ENCODE peak calls at places on chromosomes 1 and 21, in seven cellular contexts. E, J, H, Z, X, Y and B are unnamed samples.

GRCh38 chr1:231274119-231274825 is 33.3 kb downstream of the GNPAT start:
- DNase-seq in E (no peak), Y (no peak), H (no peak), Z (no peak), J (no peak), X (no peak), B (no peak)

GRCh38 chr1:2828586-2829250 is 27.2 kb upstream of the TTC34 start:
- DNase-seq in J (no peak), Y (no peak), X (no peak), E (no peak), Z (no peak), H (no peak), B (no peak)

GRCh38 chr1:151135433-151136385 is 10.7 kb downstream of the SEMA6C start:
- DNase-seq in E (no peak), X (no peak), J (no peak), Y (no peak), Z (no peak), H (no peak), B (no peak)

GRCh38 chr1:23585321-23586022 is 26.2 kb upstream of the ID3 start:
- DNase-seq in X (no peak), Z (no peak), E (peak; percentile 89), J (peak; percentile 86), Y (peak; percentile 94), H (no peak), B (no peak)

GRCh38 chr1:241828576-241828975 is 19.4 kb upstream of the EXO1 start:
- DNase-seq in H (no peak), Y (no peak), Z (no peak), X (no peak), E (no peak), J (no peak), B (no peak)

GRCh38 chr1:223720987-223721591 is 8.8 kb downstream of the CAPN2 start:
- DNase-seq in E (peak; percentile 86), H (no peak), X (no peak), J (no peak), Z (no peak), Y (peak; percentile 61), B (no peak)

GRCh38 chr1:64843675-64844074 is 98.8 kb downstream of the RAVER2 start:
- DNase-seq in E (no peak), X (no peak), H (no peak), Z (no peak), Y (no peak), J (no peak), B (no peak)

GRCh38 chr1:244022301-244022700 is 28.8 kb upstream of the ZBTB18 start:
- DNase-seq in X (no peak), E (no peak), Y (peak; percentile 83), J (no peak), H (no peak), Z (no peak), B (no peak)

GRCh38 chr1:239772456-239772855 is 319.2 kb upstream of the FMN2 start:
- DNase-seq in Z (no peak), J (no peak), E (no peak), Y (peak; percentile 16), X (no peak), H (no peak), B (no peak)

GRCh38 chr1:34828611-34829010 is 30.9 kb downstream of the SMIM12 start:
- DNase-seq in Y (no peak), J (no peak), E (no peak), Z (no peak), X (no peak), H (no peak), B (no peak)

GRCh38 chr21:18759267-18759666 is 355.7 kb upstream of the TMPRSS15 start:
- DNase-seq in H (no peak), J (no peak), Z (no peak), X (no peak), E (no peak), Y (no peak), B (no peak)